ENCODE peak calls at places on chromosomes 13 and 19, in eight cellular contexts. One of them, this sample, is unnamed.

GRCh38 chr19:33399745-33400681 is 26.5 kb downstream of the CEBPG start:
- ATAC-seq in T-helper 17 cell: no peak
- ATAC-seq in naive B cell: no peak
- ATAC-seq in heart left ventricle: no peak
- ATAC-seq in pancreas: no peak
- ATAC-seq in activated CD8-positive, alpha-beta T cell treated with anti-CD3 and anti-CD28 coated beads for 36 hours: no peak
- ATAC-seq in activated naive CD8-positive, alpha-beta T cell treated with anti-CD3 and anti-CD28 coated beads, Interleukin-2, amount 10 ng/mL, durations not matched to agents 7 days and 5 days: no peak
- ATAC-seq in foreskin keratinocyte: no peak
- ATAC-seq in this sample: no peak

GRCh38 chr19:15656467-15656866 is 15.8 kb downstream of the CYP4F3 start:
- ATAC-seq in activated naive CD8-positive, alpha-beta T cell treated with anti-CD3 and anti-CD28 coated beads, Interleukin-2, amount 10 ng/mL, durations not matched to agents 7 days and 5 days: no peak
- ATAC-seq in foreskin keratinocyte: no peak
- ATAC-seq in pancreas: no peak
- ATAC-seq in T-helper 17 cell: no peak
- ATAC-seq in naive B cell: no peak
- ATAC-seq in activated CD8-positive, alpha-beta T cell treated with anti-CD3 and anti-CD28 coated beads for 36 hours: no peak
- ATAC-seq in heart left ventricle: no peak
- ATAC-seq in this sample: no peak

GRCh38 chr19:19588546-19588945 is 29.9 kb downstream of the PBX4 start:
- ATAC-seq in T-helper 17 cell: no peak
- ATAC-seq in heart left ventricle: no peak
- ATAC-seq in activated naive CD8-positive, alpha-beta T cell treated with anti-CD3 and anti-CD28 coated beads, Interleukin-2, amount 10 ng/mL, durations not matched to agents 7 days and 5 days: no peak
- ATAC-seq in foreskin keratinocyte: peak; percentile 51
- ATAC-seq in naive B cell: no peak
- ATAC-seq in pancreas: no peak
- ATAC-seq in activated CD8-positive, alpha-beta T cell treated with anti-CD3 and anti-CD28 coated beads for 36 hours: no peak
- ATAC-seq in this sample: peak; percentile 55

GRCh38 chr13:46160474-46161066 is 21.4 kb downstream of the LCP1 start:
- ATAC-seq in pancreas: peak; percentile 95
- ATAC-seq in activated naive CD8-positive, alpha-beta T cell treated with anti-CD3 and anti-CD28 coated beads, Interleukin-2, amount 10 ng/mL, durations not matched to agents 7 days and 5 days: peak; percentile 69
- ATAC-seq in heart left ventricle: peak; percentile 64
- ATAC-seq in naive B cell: peak; percentile 76
- ATAC-seq in activated CD8-positive, alpha-beta T cell treated with anti-CD3 and anti-CD28 coated beads for 36 hours: peak; percentile 62
- ATAC-seq in T-helper 17 cell: peak; percentile 82
- ATAC-seq in foreskin keratinocyte: peak; percentile 19
- ATAC-seq in this sample: peak; percentile 49

GRCh38 chr13:108346376-108346775 is 76.9 kb downstream of the TNFSF13B start:
- ATAC-seq in foreskin keratinocyte: no peak
- ATAC-seq in activated naive CD8-positive, alpha-beta T cell treated with anti-CD3 and anti-CD28 coated beads, Interleukin-2, amount 10 ng/mL, durations not matched to agents 7 days and 5 days: no peak
- ATAC-seq in T-helper 17 cell: peak; percentile 66
- ATAC-seq in pancreas: no peak
- ATAC-seq in activated CD8-positive, alpha-beta T cell treated with anti-CD3 and anti-CD28 coated beads for 36 hours: peak; percentile 56
- ATAC-seq in heart left ventricle: no peak
- ATAC-seq in naive B cell: no peak
- ATAC-seq in this sample: no peak

GRCh38 chr13:43786766-43787517 is at the start of gene ENOX1:
- ATAC-seq in foreskin keratinocyte: peak; percentile 53
- ATAC-seq in pancreas: peak; percentile 76
- ATAC-seq in T-helper 17 cell: peak; percentile 57
- ATAC-seq in activated CD8-positive, alpha-beta T cell treated with anti-CD3 and anti-CD28 coated beads for 36 hours: peak; percentile 65
- ATAC-seq in naive B cell: peak; percentile 38
- ATAC-seq in activated naive CD8-positive, alpha-beta T cell treated with anti-CD3 and anti-CD28 coated beads, Interleukin-2, amount 10 ng/mL, durations not matched to agents 7 days and 5 days: peak; percentile 58
- ATAC-seq in heart left ventricle: peak; percentile 85
- ATAC-seq in this sample: peak; percentile 47

GRCh38 chr13:79675931-79676658 is 195.1 kb downstream of the NDFIP2 start:
- ATAC-seq in activated naive CD8-positive, alpha-beta T cell treated with anti-CD3 and anti-CD28 coated beads, Interleukin-2, amount 10 ng/mL, durations not matched to agents 7 days and 5 days: no peak
- ATAC-seq in naive B cell: no peak
- ATAC-seq in activated CD8-positive, alpha-beta T cell treated with anti-CD3 and anti-CD28 coated beads for 36 hours: no peak
- ATAC-seq in pancreas: peak; percentile 82
- ATAC-seq in T-helper 17 cell: no peak
- ATAC-seq in foreskin keratinocyte: peak; percentile 13
- ATAC-seq in heart left ventricle: peak; percentile 71
- ATAC-seq in this sample: peak; percentile 71

GRCh38 chr13:106277483-106278154 is 257.8 kb downstream of the EFNB2 start:
- ATAC-seq in foreskin keratinocyte: no peak
- ATAC-seq in T-helper 17 cell: no peak
- ATAC-seq in pancreas: no peak
- ATAC-seq in naive B cell: no peak
- ATAC-seq in heart left ventricle: peak; percentile 89
- ATAC-seq in activated CD8-positive, alpha-beta T cell treated with anti-CD3 and anti-CD28 coated beads for 36 hours: no peak
- ATAC-seq in activated naive CD8-positive, alpha-beta T cell treated with anti-CD3 and anti-CD28 coated beads, Interleukin-2, amount 10 ng/mL, durations not matched to agents 7 days and 5 days: no peak
- ATAC-seq in this sample: no peak

GRCh38 chr19:30156646-30157045 is 214.6 kb downstream of the URI1 start:
- ATAC-seq in pancreas: no peak
- ATAC-seq in foreskin keratinocyte: no peak
- ATAC-seq in T-helper 17 cell: no peak
- ATAC-seq in heart left ventricle: no peak
- ATAC-seq in activated CD8-positive, alpha-beta T cell treated with anti-CD3 and anti-CD28 coated beads for 36 hours: no peak
- ATAC-seq in naive B cell: no peak
- ATAC-seq in activated naive CD8-positive, alpha-beta T cell treated with anti-CD3 and anti-CD28 coated beads, Interleukin-2, amount 10 ng/mL, durations not matched to agents 7 days and 5 days: no peak
- ATAC-seq in this sample: no peak

GRCh38 chr19:46124638-46125115 is at the start of gene IGFL3:
- ATAC-seq in heart left ventricle: peak; percentile 39
- ATAC-seq in foreskin keratinocyte: no peak
- ATAC-seq in pancreas: peak; percentile 47
- ATAC-seq in T-helper 17 cell: no peak
- ATAC-seq in activated CD8-positive, alpha-beta T cell treated with anti-CD3 and anti-CD28 coated beads for 36 hours: no peak
- ATAC-seq in activated naive CD8-positive, alpha-beta T cell treated with anti-CD3 and anti-CD28 coated beads, Interleukin-2, amount 10 ng/mL, durations not matched to agents 7 days and 5 days: no peak
- ATAC-seq in naive B cell: no peak
- ATAC-seq in this sample: peak; percentile 23

GRCh38 chr19:6458695-6459355 is 767 bp downstream of the SLC25A23 start:
- ATAC-seq in foreskin keratinocyte: no peak
- ATAC-seq in pancreas: peak; percentile 4
- ATAC-seq in heart left ventricle: no peak
- ATAC-seq in naive B cell: no peak
- ATAC-seq in activated CD8-positive, alpha-beta T cell treated with anti-CD3 and anti-CD28 coated beads for 36 hours: no peak
- ATAC-seq in activated naive CD8-positive, alpha-beta T cell treated with anti-CD3 and anti-CD28 coated beads, Interleukin-2, amount 10 ng/mL, durations not matched to agents 7 days and 5 days: no peak
- ATAC-seq in T-helper 17 cell: no peak
- ATAC-seq in this sample: peak; percentile 5

GRCh38 chr19:3683866-3684816 is 16.1 kb downstream of the PIP5K1C start:
- ATAC-seq in T-helper 17 cell: no peak
- ATAC-seq in heart left ventricle: no peak
- ATAC-seq in activated CD8-positive, alpha-beta T cell treated with anti-CD3 and anti-CD28 coated beads for 36 hours: peak; percentile 4
- ATAC-seq in naive B cell: peak; percentile 58
- ATAC-seq in activated naive CD8-positive, alpha-beta T cell treated with anti-CD3 and anti-CD28 coated beads, Interleukin-2, amount 10 ng/mL, durations not matched to agents 7 days and 5 days: no peak
- ATAC-seq in foreskin keratinocyte: no peak
- ATAC-seq in pancreas: no peak
- ATAC-seq in this sample: no peak

GRCh38 chr13:101624981-101625380 is 172.5 kb downstream of the ITGBL1 start:
- ATAC-seq in activated CD8-positive, alpha-beta T cell treated with anti-CD3 and anti-CD28 coated beads for 36 hours: peak; percentile 25
- ATAC-seq in naive B cell: no peak
- ATAC-seq in foreskin keratinocyte: no peak
- ATAC-seq in T-helper 17 cell: no peak
- ATAC-seq in activated naive CD8-positive, alpha-beta T cell treated with anti-CD3 and anti-CD28 coated beads, Interleukin-2, amount 10 ng/mL, durations not matched to agents 7 days and 5 days: no peak
- ATAC-seq in pancreas: no peak
- ATAC-seq in heart left ventricle: no peak
- ATAC-seq in this sample: no peak

GRCh38 chr13:27403727-27404385 is 20.6 kb upstream of the GTF3A start:
- ATAC-seq in pancreas: peak; percentile 74
- ATAC-seq in naive B cell: no peak
- ATAC-seq in T-helper 17 cell: no peak
- ATAC-seq in activated CD8-positive, alpha-beta T cell treated with anti-CD3 and anti-CD28 coated beads for 36 hours: no peak
- ATAC-seq in activated naive CD8-positive, alpha-beta T cell treated with anti-CD3 and anti-CD28 coated beads, Interleukin-2, amount 10 ng/mL, durations not matched to agents 7 days and 5 days: no peak
- ATAC-seq in heart left ventricle: peak; percentile 12
- ATAC-seq in foreskin keratinocyte: no peak
- ATAC-seq in this sample: no peak

GRCh38 chr13:110624766-110625756 is 9.7 kb downstream of the NAXD start:
- ATAC-seq in T-helper 17 cell: no peak
- ATAC-seq in activated CD8-positive, alpha-beta T cell treated with anti-CD3 and anti-CD28 coated beads for 36 hours: no peak
- ATAC-seq in naive B cell: no peak
- ATAC-seq in heart left ventricle: no peak
- ATAC-seq in activated naive CD8-positive, alpha-beta T cell treated with anti-CD3 and anti-CD28 coated beads, Interleukin-2, amount 10 ng/mL, durations not matched to agents 7 days and 5 days: no peak
- ATAC-seq in foreskin keratinocyte: no peak
- ATAC-seq in pancreas: no peak
- ATAC-seq in this sample: no peak